ENCODE peak calls at places on chromosomes 6 and 20, in five cellular contexts. W is activated naive CD4-positive, alpha-beta T cell treated with anti-CD3 and anti-CD28 coated beads for 36 hours; V is NCI-H2171 treated with DMSO at 0.1 percent for 48 hours; B is PC-9; X is astrocyte. O is an unnamed sample.

GRCh38 chr6:108966855-108967755 is 118.9 kb downstream of the ARMC2 start:
- DNase-seq in V (peak), B (peak), W (peak), X (peak), O (peak)

GRCh38 chr6:16729183-16729696 is 32.0 kb downstream of the ATXN1 start:
- DNase-seq in X (peak), B (no peak), V (no peak), W (no peak), O (no peak)

GRCh38 chr6:2433686-2434085 is 188.3 kb upstream of the GMDS start:
- DNase-seq in X (no peak), V (no peak), W (no peak), B (no peak), O (no peak)

GRCh38 chr20:51043811-51044210 is 20.9 kb upstream of the KCNG1 start:
- DNase-seq in B (no peak), W (no peak), V (no peak), X (peak), O (no peak)

GRCh38 chr20:18857640-18858039 is 44.1 kb downstream of the SCP2D1 start:
- DNase-seq in W (no peak), B (no peak), V (no peak), X (peak), O (no peak)

GRCh38 chr6:157597461-157598312 is 216.7 kb downstream of the ZDHHC14 start:
- DNase-seq in B (peak), V (peak), X (no peak), W (peak), O (peak)

GRCh38 chr6:17015551-17016381 is 86.1 kb upstream of the STMND1 start:
- DNase-seq in B (no peak), W (peak), V (no peak), X (no peak), O (peak)

GRCh38 chr6:131013495-131013894 is 49.5 kb downstream of the EPB41L2 start:
- DNase-seq in X (peak), W (no peak), B (no peak), V (no peak), O (no peak)

GRCh38 chr6:391559-392440 is at the start of gene IRF4:
- DNase-seq in W (peak), X (no peak), B (no peak), V (no peak), O (no peak)

GRCh38 chr6:155130161-155130853 is 133.5 kb upstream of the CLDN20 start:
- DNase-seq in W (no peak), X (peak), B (no peak), V (no peak), O (no peak)

GRCh38 chr20:56630506-56631317 is 1.6 kb downstream of the TFAP2C start:
- DNase-seq in B (no peak), X (peak), V (no peak), W (no peak), O (no peak)

GRCh38 chr20:62285722-62286121 is 17.1 kb upstream of the ADRM1 start:
- DNase-seq in V (no peak), B (no peak), X (no peak), W (no peak), O (no peak)

GRCh38 chr6:137823826-137824501 is 43.1 kb upstream of the TNFAIP3 start:
- DNase-seq in B (no peak), X (peak), V (peak), W (peak), O (no peak)

GRCh38 chr6:137798846-137799245 is 68.2 kb upstream of the TNFAIP3 start:
- DNase-seq in V (no peak), W (peak), X (peak), B (no peak), O (no peak)

GRCh38 chr6:44064948-44065272 is 62.3 kb downstream of the MRPL14 start:
- DNase-seq in V (no peak), B (no peak), W (no peak), X (no peak), O (no peak)

GRCh38 chr6:36267731-36268477 is 2.0 kb upstream of the PNPLA1 start:
- DNase-seq in X (no peak), V (no peak), W (no peak), B (peak), O (no peak)

GRCh38 chr20:2652724-2653510 is 485 bp downstream of the NOP56 start:
- DNase-seq in B (no peak), W (peak), V (peak), X (no peak), O (no peak)

GRCh38 chr6:97669191-97669651 is 386.2 kb upstream of the MMS22L start:
- DNase-seq in X (peak), W (peak), V (peak), B (no peak), O (no peak)

GRCh38 chr6:119483936-119484335 is 134.4 kb upstream of the MAN1A1 start:
- DNase-seq in B (no peak), W (no peak), V (no peak), X (no peak), O (no peak)

GRCh38 chr6:135506270-135506997 is 8.9 kb upstream of the AHI1 start:
- DNase-seq in B (peak), X (peak), W (peak), V (peak), O (peak)

GRCh38 chr6:117448732-117449131 is 23.0 kb upstream of the ROS1 start:
- DNase-seq in W (no peak), X (peak), B (peak), V (no peak), O (peak)

GRCh38 chr6:158711264-158711663 is 61.4 kb downstream of the SYTL3 start:
- DNase-seq in W (no peak), B (no peak), X (peak), V (no peak), O (peak)

GRCh38 chr20:3177746-3178477 is 4.6 kb upstream of the LZTS3 start:
- DNase-seq in V (no peak), B (no peak), X (no peak), W (no peak), O (no peak)

GRCh38 chr6:88360203-88360797 is 194.2 kb upstream of the CNR1 start:
- DNase-seq in V (no peak), X (peak), W (no peak), B (no peak), O (no peak)

GRCh38 chr20:48615871-48616270 is 211.9 kb downstream of the PREX1 start:
- DNase-seq in V (no peak), X (no peak), B (no peak), W (no peak), O (no peak)

GRCh38 chr6:6892706-6893601 is 214.8 kb upstream of the RREB1 start:
- DNase-seq in V (no peak), W (no peak), X (no peak), B (no peak), O (no peak)

O was measured in Calu3.